ENCODE peak calls at places on chromosomes 16 and 17, in five cellular contexts. R is brain microvascular endothelial cell, O is AG04449, F is prostate gland, J is stomach. Q is an unnamed sample.

GRCh38 chr17:61285483-61286320 is 113.9 kb upstream of the TBX2 start:
- DNase-seq in R (peak; percentile 90), O (peak; percentile 75), F (no peak), J (no peak), Q (no peak)

GRCh38 chr17:51064061-51064735 is 56.5 kb downstream of the SPAG9 start:
- DNase-seq in R (no peak), O (no peak), F (no peak), J (no peak), Q (no peak)

GRCh38 chr17:55806745-55807466 is 56.1 kb downstream of the PCTP start:
- DNase-seq in R (no peak), O (no peak), F (no peak), J (no peak), Q (no peak)

GRCh38 chr16:54687043-54687655 is 243.5 kb upstream of the IRX5 start:
- DNase-seq in R (no peak), O (no peak), F (no peak), J (no peak), Q (no peak)

GRCh38 chr16:23712976-23713375 is at the start of gene ERN2:
- DNase-seq in R (no peak), O (no peak), F (no peak), J (peak; percentile 68), Q (no peak)

GRCh38 chr16:84229421-84229820 is 10.4 kb downstream of the KCNG4 start:
- DNase-seq in R (no peak), O (no peak), F (no peak), J (no peak), Q (no peak)

GRCh38 chr16:85394511-85395206 is 218.5 kb upstream of the GSE1 start:
- DNase-seq in R (no peak), O (no peak), F (no peak), J (no peak), Q (no peak)

GRCh38 chr16:14501331-14502255 is 128.5 kb downstream of the PARN start:
- DNase-seq in R (peak; percentile 90), O (peak; percentile 72), F (peak; percentile 88), J (peak; percentile 89), Q (peak; percentile 75)

GRCh38 chr16:89902980-89903379 is 15.7 kb upstream of the MC1R start:
- DNase-seq in R (no peak), O (no peak), F (no peak), J (no peak), Q (no peak)

GRCh38 chr17:47719411-47720152 is 13.5 kb upstream of the TBX21 start:
- DNase-seq in R (peak; percentile 75), O (peak; percentile 21), F (no peak), J (no peak), Q (no peak)

GRCh38 chr17:44501866-44502265 is 1.3 kb downstream of the GPATCH8 start:
- DNase-seq in R (no peak), O (no peak), F (no peak), J (no peak), Q (no peak)

GRCh38 chr17:43385046-43385831 is 13.6 kb upstream of the ARL4D start:
- DNase-seq in R (no peak), O (no peak), F (no peak), J (no peak), Q (no peak)

GRCh38 chr16:9847146-9847545 is 335.1 kb downstream of the GRIN2A start:
- DNase-seq in R (no peak), O (no peak), F (no peak), J (no peak), Q (no peak)

GRCh38 chr17:76920364-76921139 is 52.3 kb downstream of the MGAT5B start:
- DNase-seq in R (no peak), O (no peak), F (no peak), J (no peak), Q (no peak)

GRCh38 chr16:57730771-57731730 is 4.5 kb upstream of the KATNB1 start:
- DNase-seq in R (no peak), O (no peak), F (no peak), J (no peak), Q (no peak)

GRCh38 chr17:78341559-78342437 is 18.1 kb downstream of the SOCS3 start:
- DNase-seq in R (no peak), O (no peak), F (peak; percentile 47), J (peak; percentile 79), Q (no peak)

GRCh38 chr17:61335845-61336655 is 63.6 kb upstream of the TBX2 start:
- DNase-seq in R (no peak), O (no peak), F (peak; percentile 62), J (peak; percentile 72), Q (peak; percentile 47)

GRCh38 chr17:60554377-60554788 is 28.3 kb upstream of the APPBP2 start:
- DNase-seq in R (peak; percentile 81), O (peak; percentile 78), F (no peak), J (peak; percentile 66), Q (peak; percentile 81)

GRCh38 chr16:1779234-1779701 is 3.1 kb downstream of the SPSB3 start:
- DNase-seq in R (no peak), O (no peak), F (no peak), J (no peak), Q (no peak)

GRCh38 chr16:59356144-59356543 is 622.0 kb upstream of the GOT2 start:
- DNase-seq in R (no peak), O (no peak), F (no peak), J (no peak), Q (no peak)

GRCh38 chr17:66652840-66653507 is 181.9 kb upstream of the CACNG5 start:
- DNase-seq in R (peak; percentile 30), O (no peak), F (no peak), J (no peak), Q (no peak)

GRCh38 chr17:79960788-79961522 is 74.7 kb downstream of the TBC1D16 start:
- DNase-seq in R (no peak), O (no peak), F (no peak), J (no peak), Q (no peak)

DNA sequence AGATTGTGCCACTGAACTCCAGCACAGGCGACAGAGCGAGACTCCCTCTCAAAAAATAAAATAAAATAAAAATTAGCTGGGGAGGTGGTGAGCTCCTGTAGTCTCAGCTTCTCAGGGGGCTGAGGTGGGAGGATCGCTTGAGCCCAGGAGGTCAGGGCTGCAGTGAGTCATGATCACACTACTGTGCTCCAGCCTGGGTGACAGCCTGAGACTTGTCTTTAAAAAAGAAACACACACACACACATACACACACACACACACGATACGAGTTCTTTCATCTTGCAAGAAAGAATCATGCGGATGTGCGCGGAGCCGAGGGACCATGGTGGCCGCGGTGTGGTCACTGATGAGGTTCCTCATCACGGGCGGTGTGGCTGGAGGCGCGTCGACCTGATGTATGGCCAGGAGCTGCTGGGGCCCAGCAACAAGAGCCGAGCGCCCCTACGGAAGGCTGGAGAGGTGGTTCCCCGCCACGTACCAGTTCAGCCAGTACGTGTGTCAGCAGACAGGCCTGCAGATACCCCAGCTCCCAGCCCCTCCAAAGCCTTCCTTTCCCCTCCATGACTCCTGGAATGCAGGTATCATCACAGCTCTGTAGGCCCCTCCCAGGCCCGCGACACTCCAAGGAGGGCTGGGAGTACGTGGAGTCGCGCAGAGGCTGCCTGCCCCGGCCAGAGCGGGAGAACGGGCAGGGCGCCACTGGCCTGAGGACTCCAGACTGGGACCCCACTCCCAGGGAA is 20.7 kb downstream of the NXN start:
- DNase-seq in R (no peak), O (no peak), F (no peak), J (no peak), Q (no peak)
- H3K4me3 ChIP-seq in R (no peak overlapping the region), O (no peak overlapping the region), F (no peak overlapping the region), J (no peak overlapping the region), Q (no peak overlapping the region)

GRCh38 chr17:49223168-49223516 is 7.4 kb downstream of the PHOSPHO1 start:
- DNase-seq in R (no peak), O (no peak), F (no peak), J (no peak), Q (no peak)

GRCh38 chr17:49225554-49226236 is 4.9 kb downstream of the PHOSPHO1 start:
- DNase-seq in R (no peak), O (no peak), F (no peak), J (no peak), Q (no peak)

GRCh38 chr17:49224198-49224996 is 6.2 kb downstream of the PHOSPHO1 start:
- DNase-seq in R (no peak), O (no peak), F (peak; percentile 10), J (peak; percentile 46), Q (no peak)

GRCh38 chr17:49224997-49225337 is 5.6 kb downstream of the PHOSPHO1 start:
- DNase-seq in R (no peak), O (no peak), F (no peak), J (no peak), Q (no peak)

DNA sequence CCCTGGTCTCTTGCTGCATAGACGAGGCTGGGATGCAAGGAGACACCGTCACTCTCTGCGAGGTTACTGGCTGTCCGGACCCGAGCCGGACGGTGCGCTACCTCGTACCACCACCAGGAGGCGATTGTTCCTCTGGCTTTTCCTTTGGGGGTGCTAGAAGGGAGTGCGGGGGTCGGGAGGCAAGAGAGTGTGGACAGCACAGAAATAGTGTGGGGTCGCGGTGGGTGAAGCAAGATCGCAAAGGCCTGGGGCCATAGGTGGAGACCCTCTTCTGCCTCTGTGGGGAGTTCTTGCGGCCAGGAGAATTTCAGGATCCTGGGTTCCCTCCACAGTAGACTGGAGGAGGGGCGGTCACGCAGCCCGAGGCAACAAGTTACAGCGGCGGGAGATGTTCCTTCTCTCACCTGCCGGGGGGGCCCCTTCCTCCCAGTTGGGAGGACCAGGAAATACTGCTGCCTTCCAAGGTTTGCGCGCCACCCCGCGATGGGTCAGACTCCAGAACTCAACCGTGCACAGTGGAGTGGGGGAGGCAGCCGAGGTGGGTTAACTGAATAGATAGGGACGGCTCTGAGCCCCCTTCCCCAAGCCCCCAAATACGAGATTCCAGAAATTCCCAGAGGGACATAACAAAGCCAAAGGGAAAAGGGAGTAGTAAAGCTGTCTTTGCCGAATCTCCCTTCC is 6.9 kb downstream of the PHOSPHO1 start:
- DNase-seq in R (peak; percentile 27), O (no peak), F (peak; percentile 13), J (peak; percentile 57), Q (no peak)
- H3K4me3 ChIP-seq in R (peak overlapping the region; percentile 12), O (no peak overlapping the region), F (no peak overlapping the region), J (peak overlapping the region; percentile 39), Q (no peak overlapping the region)

DNA sequence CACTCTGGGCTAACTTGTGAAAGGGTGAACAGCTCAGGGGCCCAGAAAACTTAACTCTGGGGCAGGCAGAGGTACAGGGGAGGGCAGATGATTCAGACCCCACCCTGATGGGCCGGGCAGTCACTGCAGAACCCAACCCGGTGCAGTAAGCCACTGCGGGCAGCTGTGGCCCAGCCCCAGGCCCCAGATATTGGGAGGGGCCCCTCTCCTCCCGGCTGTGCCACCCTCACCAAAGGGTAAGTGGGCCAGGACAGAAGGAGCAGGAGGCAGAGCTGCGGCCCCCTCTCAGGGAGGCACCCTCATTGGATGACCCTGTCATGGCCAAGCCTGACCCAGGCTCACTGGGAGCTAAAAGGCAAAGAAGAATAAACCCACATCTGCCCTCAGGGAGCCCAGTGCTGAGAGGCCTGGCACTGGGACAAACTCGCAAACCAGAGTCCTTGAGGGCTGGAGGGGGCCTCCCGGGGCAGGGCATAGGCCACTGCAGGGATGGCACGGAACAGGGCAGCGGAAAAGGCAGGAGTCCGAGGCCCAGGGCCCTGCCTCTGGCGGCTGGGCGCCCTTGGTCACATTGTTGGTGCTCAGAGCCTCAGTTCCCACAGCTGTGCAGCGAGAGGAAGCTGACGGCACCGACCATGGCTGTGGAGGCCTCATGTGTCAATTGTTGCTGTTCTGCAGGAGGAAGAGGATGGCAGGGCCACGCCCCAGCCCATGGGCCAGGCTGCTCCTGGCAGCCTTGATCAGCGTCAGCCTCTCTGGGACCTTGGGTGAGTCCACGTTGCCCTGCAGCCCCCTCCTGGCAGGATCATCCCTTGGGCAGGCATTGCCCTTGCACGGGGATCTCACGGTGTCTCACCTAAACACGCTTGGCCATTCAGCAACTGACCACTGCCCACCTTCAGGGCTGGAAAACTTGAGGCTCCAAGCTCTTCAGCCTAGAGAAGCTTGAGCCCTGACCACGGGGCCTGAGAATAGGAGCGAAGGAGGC is 3.1 kb downstream of the ITGB4 start:
- DNase-seq in R (no peak), O (no peak), F (no peak), J (no peak), Q (no peak)
- H3K4me3 ChIP-seq in R (no peak overlapping the region), O (no peak overlapping the region), F (peak overlapping the region; percentile 53), J (peak overlapping the region; percentile 60), Q (no peak overlapping the region)

GRCh38 chr16:30813821-30814189 is 26.8 kb upstream of the ZNF629 start:
- DNase-seq in R (no peak), O (no peak), F (no peak), J (no peak), Q (no peak)
- H3K4me3 ChIP-seq in R (peak overlapping the region; percentile 53), O (peak overlapping the region; percentile 43), F (peak overlapping the region; percentile 44), J (peak overlapping the region; percentile 45), Q (peak overlapping the region; percentile 67)

Q was measured in epithelial cell of proximal tubule.